ENCODE peak calls at places on chromosome 20, in seven cellular contexts. W is left lobe of liver; H is HEK293T; D is heart right ventricle; U is stimulated activated CD4-positive, alpha-beta T cell treated with anti-CD3 and anti-CD28 coated beads, Interleukin-1b, Interleukin-23, amount 100 ng/mL, for 24 hours; I is sigmoid colon; O is HTR-8/SVneo. N is an unnamed sample.

GRCh38 chr20:1757072-1757471 is 99.5 kb upstream of the SIRPG start:
- DNase-seq in I (no peak), W (no peak), D (no peak), U (no peak), O (no peak), H (no peak), N (no peak)

GRCh38 chr20:13400453-13400852 is 179.4 kb downstream of the ISM1 start:
- DNase-seq in W (no peak), I (no peak), H (no peak), U (no peak), D (no peak), O (no peak), N (no peak)

GRCh38 chr20:32829291-32830005 is 9.7 kb downstream of the MAPRE1 start:
- DNase-seq in D (no peak), I (peak; percentile 78), O (no peak), W (no peak), H (no peak), U (no peak), N (no peak)

GRCh38 chr20:59805266-59805665 is 128.2 kb downstream of the SYCP2 start:
- DNase-seq in U (no peak), H (no peak), O (no peak), I (no peak), D (no peak), W (peak; percentile 14), N (peak; percentile 55)

GRCh38 chr20:51732454-51732791 is 35.8 kb downstream of the ATP9A start:
- DNase-seq in U (no peak), I (no peak), O (no peak), D (no peak), W (no peak), H (no peak), N (no peak)

GRCh38 chr20:38342716-38343106 is 3.6 kb upstream of the LBP start:
- DNase-seq in D (no peak), H (no peak), I (no peak), O (no peak), U (no peak), W (no peak), N (no peak)

GRCh38 chr20:58938541-58938940 is 42.5 kb upstream of the NELFCD start:
- DNase-seq in I (no peak), W (no peak), U (no peak), O (no peak), H (no peak), D (no peak), N (no peak)

GRCh38 chr20:53216856-53217576 is 244.9 kb downstream of the TSHZ2 start:
- DNase-seq in H (peak; percentile 79), U (peak; percentile 70), D (peak; percentile 74), W (peak; percentile 80), O (peak; percentile 65), I (peak; percentile 76), N (peak; percentile 87)

GRCh38 chr20:24950836-24951525 is 1.9 kb downstream of the CST7 start:
- DNase-seq in I (peak; percentile 56), H (no peak), U (no peak), D (no peak), W (peak; percentile 46), O (no peak), N (peak; percentile 38)

GRCh38 chr20:3820048-3820900 is at the start of gene AP5S1:
- DNase-seq in D (peak; percentile 98), W (peak; percentile 98), O (peak; percentile 94), H (peak; percentile 91), I (peak; percentile 99), U (peak; percentile 80), N (peak; percentile 96)

N was measured in RWPE2.